ENCODE peak calls at places on chromosomes 7 and 10, in five cellular contexts. One of them, this sample, is unnamed.

GRCh38 chr7:104040666-104041065 is 51.2 kb upstream of the RELN start:
- DNase-seq in PC-9: no peak
- DNase-seq in breast epithelium: no peak
- DNase-seq in OCI-LY7: no peak
- DNase-seq in AG09309: no peak
- DNase-seq in this sample: no peak

GRCh38 chr10:25175527-25176420 is 973 bp downstream of the GPR158 start:
- DNase-seq in PC-9: no peak
- DNase-seq in breast epithelium: no peak
- DNase-seq in OCI-LY7: no peak
- DNase-seq in AG09309: no peak
- DNase-seq in this sample: no peak

GRCh38 chr10:19816420-19817250 is at the start of gene PLXDC2:
- DNase-seq in PC-9: no peak
- DNase-seq in breast epithelium: peak
- DNase-seq in OCI-LY7: no peak
- DNase-seq in AG09309: no peak
- DNase-seq in this sample: no peak

GRCh38 chr7:81267508-81267907 is 348.7 kb upstream of the SEMA3C start:
- DNase-seq in PC-9: peak
- DNase-seq in breast epithelium: no peak
- DNase-seq in OCI-LY7: no peak
- DNase-seq in AG09309: no peak
- DNase-seq in this sample: no peak

GRCh38 chr10:8444630-8445029 is 390.1 kb downstream of the GATA3 start:
- DNase-seq in PC-9: no peak
- DNase-seq in breast epithelium: no peak
- DNase-seq in OCI-LY7: no peak
- DNase-seq in AG09309: no peak
- DNase-seq in this sample: no peak

GRCh38 chr10:1366811-1367425 is 310.7 kb downstream of the WDR37 start:
- DNase-seq in PC-9: no peak
- DNase-seq in breast epithelium: peak
- DNase-seq in OCI-LY7: no peak
- DNase-seq in AG09309: no peak
- DNase-seq in this sample: no peak

GRCh38 chr10:6348091-6348862 is 145.5 kb downstream of the PFKFB3 start:
- DNase-seq in PC-9: no peak
- DNase-seq in breast epithelium: peak
- DNase-seq in OCI-LY7: peak
- DNase-seq in AG09309: peak
- DNase-seq in this sample: no peak

GRCh38 chr7:102466097-102466496 is 1.3 kb downstream of the LRWD1 start:
- DNase-seq in PC-9: no peak
- DNase-seq in breast epithelium: no peak
- DNase-seq in OCI-LY7: no peak
- DNase-seq in AG09309: no peak
- DNase-seq in this sample: no peak

GRCh38 chr10:85598646-85599045 is 767.9 kb downstream of the GRID1 start:
- DNase-seq in PC-9: no peak
- DNase-seq in breast epithelium: no peak
- DNase-seq in OCI-LY7: no peak
- DNase-seq in AG09309: no peak
- DNase-seq in this sample: no peak

GRCh38 chr7:23211542-23211941 is 29.7 kb downstream of the NUP42 start:
- DNase-seq in PC-9: no peak
- DNase-seq in breast epithelium: no peak
- DNase-seq in OCI-LY7: no peak
- DNase-seq in AG09309: no peak
- DNase-seq in this sample: no peak

GRCh38 chr10:98373691-98374090 is 41.3 kb downstream of the PYROXD2 start:
- DNase-seq in PC-9: no peak
- DNase-seq in breast epithelium: no peak
- DNase-seq in OCI-LY7: no peak
- DNase-seq in AG09309: no peak
- DNase-seq in this sample: no peak

GRCh38 chr10:44813201-44813600 is 97.9 kb upstream of the TMEM72 start:
- DNase-seq in PC-9: no peak
- DNase-seq in breast epithelium: no peak
- DNase-seq in OCI-LY7: no peak
- DNase-seq in AG09309: no peak
- DNase-seq in this sample: no peak

GRCh38 chr7:129479831-129480230 is 22.5 kb upstream of the SMKR1 start:
- DNase-seq in PC-9: no peak
- DNase-seq in breast epithelium: no peak
- DNase-seq in OCI-LY7: no peak
- DNase-seq in AG09309: no peak
- DNase-seq in this sample: no peak

GRCh38 chr7:138602456-138602855 is 98.7 kb downstream of the SVOPL start:
- DNase-seq in PC-9: no peak
- DNase-seq in breast epithelium: no peak
- DNase-seq in OCI-LY7: no peak
- DNase-seq in AG09309: no peak
- DNase-seq in this sample: no peak

GRCh38 chr10:130074639-130075038 is 36.0 kb downstream of the C10orf143 start:
- DNase-seq in PC-9: no peak
- DNase-seq in breast epithelium: no peak
- DNase-seq in OCI-LY7: no peak
- DNase-seq in AG09309: no peak
- DNase-seq in this sample: no peak

GRCh38 chr7:50805425-50806130 is 22.9 kb upstream of the GRB10 start:
- DNase-seq in PC-9: no peak
- DNase-seq in breast epithelium: no peak
- DNase-seq in OCI-LY7: no peak
- DNase-seq in AG09309: no peak
- DNase-seq in this sample: no peak

GRCh38 chr7:1610013-1610677 is 40.3 kb upstream of the PSMG3 start:
- DNase-seq in PC-9: no peak
- DNase-seq in breast epithelium: no peak
- DNase-seq in OCI-LY7: no peak
- DNase-seq in AG09309: no peak
- DNase-seq in this sample: no peak

GRCh38 chr10:69498711-69499471 is 47.6 kb downstream of the TSPAN15 start:
- DNase-seq in PC-9: no peak
- DNase-seq in breast epithelium: no peak
- DNase-seq in OCI-LY7: no peak
- DNase-seq in AG09309: no peak
- DNase-seq in this sample: no peak

GRCh38 chr7:150388709-150389531 is 9.8 kb downstream of the ZNF775 start:
- DNase-seq in PC-9: no peak
- DNase-seq in breast epithelium: peak
- DNase-seq in OCI-LY7: no peak
- DNase-seq in AG09309: no peak
- DNase-seq in this sample: no peak

GRCh38 chr10:67668448-67668847 is 27.5 kb downstream of the CTNNA3 start:
- DNase-seq in PC-9: no peak
- DNase-seq in breast epithelium: no peak
- DNase-seq in OCI-LY7: no peak
- DNase-seq in AG09309: no peak
- DNase-seq in this sample: no peak

GRCh38 chr10:120422459-120422858 is 34.6 kb upstream of the PLPP4 start:
- DNase-seq in PC-9: no peak
- DNase-seq in breast epithelium: no peak
- DNase-seq in OCI-LY7: no peak
- DNase-seq in AG09309: peak
- DNase-seq in this sample: no peak

GRCh38 chr7:147569514-147569913 is 1021.1 kb upstream of the C7orf33 start:
- DNase-seq in PC-9: no peak
- DNase-seq in breast epithelium: no peak
- DNase-seq in OCI-LY7: no peak
- DNase-seq in AG09309: no peak
- DNase-seq in this sample: no peak

GRCh38 chr7:45715471-45716352 is 141.5 kb downstream of the ADCY1 start:
- DNase-seq in PC-9: no peak
- DNase-seq in breast epithelium: no peak
- DNase-seq in OCI-LY7: no peak
- DNase-seq in AG09309: no peak
- DNase-seq in this sample: no peak
- TF ChIP-seq CTCF in PC-9: no peak
- TF ChIP-seq CTCF in breast epithelium: no peak
- TF ChIP-seq CTCF in OCI-LY7: no peak
- TF ChIP-seq CTCF in AG09309: no peak
- TF ChIP-seq CTCF in this sample: no peak

DNA sequence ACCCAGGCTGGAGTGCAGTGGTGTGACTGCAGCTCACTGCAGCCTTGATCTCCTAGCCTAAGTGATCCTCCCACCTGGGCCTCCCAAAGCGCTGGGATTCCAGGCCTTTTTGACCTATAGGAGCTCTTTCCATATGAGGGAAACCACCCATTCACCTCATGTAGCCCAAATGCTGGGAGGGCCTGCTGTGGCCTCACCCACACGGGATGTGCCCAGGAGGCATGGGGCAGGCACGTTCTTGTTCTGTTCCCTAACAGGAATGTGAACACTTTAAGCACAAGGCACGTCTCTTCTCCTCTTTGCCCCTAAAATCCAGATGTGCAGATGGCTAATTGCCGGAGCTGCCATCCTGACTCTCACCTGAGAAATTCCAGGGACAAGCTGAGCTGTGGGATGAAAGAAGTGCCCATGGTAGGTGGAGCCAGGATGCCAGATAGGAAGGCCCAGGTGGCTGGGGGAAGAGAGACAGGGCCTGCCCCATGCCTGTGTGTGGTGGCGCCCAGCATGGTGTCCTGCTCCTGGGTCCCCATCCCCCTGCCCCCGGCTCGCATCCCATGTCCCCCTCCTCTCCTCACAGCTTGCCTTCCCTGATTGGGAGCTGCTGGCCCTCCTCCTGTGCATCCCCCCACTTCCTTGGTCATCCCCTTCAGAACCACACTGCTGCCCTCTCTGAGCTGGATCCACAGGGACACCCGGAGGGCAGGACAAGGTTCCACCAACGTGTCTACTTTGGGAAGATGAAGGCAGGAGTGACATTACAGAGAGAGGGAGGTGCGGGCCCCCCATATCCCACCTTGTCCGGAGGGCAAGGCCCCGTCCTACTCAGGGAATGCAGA is 17.3 kb downstream of the CAMK2B start:
- DNase-seq in PC-9: no peak
- DNase-seq in breast epithelium: peak
- DNase-seq in OCI-LY7: no peak
- DNase-seq in AG09309: no peak
- DNase-seq in this sample: no peak
- TF ChIP-seq CTCF in PC-9: no peak
- TF ChIP-seq CTCF in breast epithelium: no peak
- TF ChIP-seq CTCF in OCI-LY7: no peak
- TF ChIP-seq CTCF in AG09309: no peak
- TF ChIP-seq CTCF in this sample: no peak

GRCh38 chr10:14878266-14879054 is at the start of gene SUV39H2:
- DNase-seq in PC-9: peak
- DNase-seq in breast epithelium: peak
- DNase-seq in OCI-LY7: peak
- DNase-seq in AG09309: peak
- DNase-seq in this sample: peak

GRCh38 chr10:14876764-14877163 is 1.9 kb upstream of the SUV39H2 start:
- DNase-seq in PC-9: no peak
- DNase-seq in breast epithelium: no peak
- DNase-seq in OCI-LY7: no peak
- DNase-seq in AG09309: no peak
- DNase-seq in this sample: no peak

GRCh38 chr10:14879055-14879800 is 562 bp downstream of the SUV39H2 start:
- DNase-seq in PC-9: no peak
- DNase-seq in breast epithelium: peak
- DNase-seq in OCI-LY7: peak
- DNase-seq in AG09309: no peak
- DNase-seq in this sample: no peak

GRCh38 chr10:14879801-14880193 is 1.1 kb downstream of the SUV39H2 start:
- DNase-seq in PC-9: no peak
- DNase-seq in breast epithelium: no peak
- DNase-seq in OCI-LY7: peak
- DNase-seq in AG09309: no peak
- DNase-seq in this sample: no peak

GRCh38 chr10:14880201-14880600 is 1.5 kb downstream of the SUV39H2 start:
- DNase-seq in PC-9: no peak
- DNase-seq in breast epithelium: no peak
- DNase-seq in OCI-LY7: no peak
- DNase-seq in AG09309: no peak
- DNase-seq in this sample: no peak
- TF ChIP-seq CTCF in PC-9: no peak
- TF ChIP-seq CTCF in breast epithelium: no peak
- TF ChIP-seq CTCF in OCI-LY7: no peak
- TF ChIP-seq CTCF in AG09309: no peak
- TF ChIP-seq CTCF in this sample: no peak

DNA sequence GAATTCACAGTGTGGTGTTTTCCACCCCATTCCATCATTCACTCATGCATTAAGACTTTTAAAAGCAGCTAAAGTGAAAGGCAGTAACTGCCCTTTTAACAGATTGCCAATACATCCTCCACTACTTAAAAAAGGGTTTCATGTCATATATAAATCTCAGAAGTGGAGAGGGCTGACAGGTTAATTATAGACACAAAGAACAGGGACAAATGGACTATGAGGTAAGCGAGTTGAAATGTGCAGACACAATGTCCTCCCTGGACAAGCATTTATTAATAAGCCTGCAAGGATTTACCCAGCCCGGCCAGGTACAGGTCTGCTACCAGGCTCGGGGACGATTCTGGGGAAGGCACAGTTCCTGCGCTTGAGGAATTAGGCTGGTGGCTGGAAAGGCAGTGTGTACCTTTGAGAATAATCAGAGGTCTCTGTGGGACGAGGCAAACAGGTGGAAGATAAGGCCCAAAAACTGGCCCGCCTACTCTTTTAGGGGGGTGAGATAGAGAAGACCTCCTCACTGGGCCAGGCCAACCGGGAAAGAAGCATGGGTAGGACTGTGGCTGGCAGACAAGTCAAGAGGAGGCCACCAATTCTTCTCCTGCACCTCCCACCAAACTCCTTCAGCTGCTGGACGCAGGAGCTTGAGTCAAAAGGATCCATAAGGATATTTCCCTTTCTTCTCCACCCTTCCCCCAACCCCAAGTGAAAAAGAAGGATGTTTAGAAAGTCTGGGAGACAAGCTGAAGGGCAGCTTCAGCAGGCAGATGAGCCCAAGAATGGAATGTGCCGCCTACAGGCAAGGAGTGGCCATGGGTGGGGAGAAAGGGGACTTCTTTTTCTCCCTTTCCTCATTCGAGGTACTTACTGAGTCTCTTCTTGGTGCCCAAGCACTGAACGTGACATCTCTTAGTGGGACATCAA is 1.5 kb downstream of the PDLIM1 start:
- DNase-seq in PC-9: peak
- DNase-seq in breast epithelium: no peak
- DNase-seq in OCI-LY7: peak
- DNase-seq in AG09309: no peak
- DNase-seq in this sample: no peak
- TF ChIP-seq CTCF in PC-9: no peak
- TF ChIP-seq CTCF in breast epithelium: peak
- TF ChIP-seq CTCF in OCI-LY7: peak
- TF ChIP-seq CTCF in AG09309: no peak
- TF ChIP-seq CTCF in this sample: peak

This sample was measured in D721Med.